ENCODE peak calls at places on chromosome 14, in five cellular contexts. J is memory B cell, F is AG09319, L is left cardiac atrium, X is choroid plexus epithelial cell. O is an unnamed sample.

GRCh38 chr14:30906752-30907658 is 32.6 kb downstream of the COCH start:
- DNase-seq in J (no peak), F (no peak), L (no peak), X (peak; percentile 61), O (no peak)

GRCh38 chr14:99909500-99910064 is 116.4 kb downstream of the EML1 start:
- DNase-seq in J (no peak), F (no peak), L (no peak), X (no peak), O (no peak)

GRCh38 chr14:52703225-52703624 is 3.8 kb upstream of the PSMC6 start:
- DNase-seq in J (no peak), F (peak; percentile 86), L (peak; percentile 45), X (peak; percentile 98), O (peak; percentile 90)

GRCh38 chr14:95038521-95039250 is 118.6 kb downstream of the DICER1 start:
- DNase-seq in J (no peak), F (no peak), L (no peak), X (no peak), O (no peak)

GRCh38 chr14:55707365-55707804 is 127.4 kb downstream of the KTN1 start:
- DNase-seq in J (no peak), F (peak; percentile 42), L (no peak), X (peak; percentile 78), O (peak; percentile 29)

GRCh38 chr14:31127690-31128089 is 79.9 kb downstream of the HECTD1 start:
- DNase-seq in J (no peak), F (no peak), L (no peak), X (peak; percentile 13), O (no peak)

GRCh38 chr14:23114669-23115491 is 4.2 kb downstream of the CEBPE start:
- DNase-seq in J (no peak), F (peak; percentile 85), L (no peak), X (peak; percentile 93), O (peak; percentile 96)

GRCh38 chr14:24307575-24308341 is at the start of gene CIDEB:
- DNase-seq in J (peak; percentile 65), F (no peak), L (peak; percentile 55), X (peak; percentile 66), O (no peak)

GRCh38 chr14:102777711-102778615 is 714 bp downstream of the TRAF3 start:
- DNase-seq in J (peak; percentile 60), F (no peak), L (no peak), X (peak; percentile 61), O (no peak)

GRCh38 chr14:68766299-68767247 is 26.3 kb downstream of the ZFP36L1 start:
- DNase-seq in J (no peak), F (no peak), L (no peak), X (no peak), O (no peak)

GRCh38 chr14:71932229-71932951 is at the start of gene RGS6:
- DNase-seq in J (no peak), F (no peak), L (no peak), X (peak; percentile 29), O (no peak)

GRCh38 chr14:89330236-89331002 is 86.6 kb downstream of the FOXN3 start:
- DNase-seq in J (no peak), F (peak; percentile 59), L (peak; percentile 66), X (peak; percentile 95), O (peak; percentile 72)

GRCh38 chr14:59595071-59595470 is 18.5 kb upstream of the CCDC175 start:
- DNase-seq in J (no peak), F (no peak), L (no peak), X (no peak), O (no peak)

GRCh38 chr14:49484180-49484579 is 102.0 kb downstream of the RPS29 start:
- DNase-seq in J (no peak), F (no peak), L (no peak), X (no peak), O (no peak)

GRCh38 chr14:98571104-98571503 is 700.9 kb downstream of the BCL11B start:
- DNase-seq in J (no peak), F (no peak), L (no peak), X (no peak), O (no peak)

GRCh38 chr14:22973217-22974032 is 8.9 kb downstream of the AJUBA start:
- DNase-seq in J (peak; percentile 47), F (no peak), L (no peak), X (peak; percentile 80), O (no peak)

GRCh38 chr14:35122696-35123387 is 490 bp downstream of the PRORP start:
- DNase-seq in J (no peak), F (no peak), L (no peak), X (peak; percentile 74), O (no peak)

GRCh38 chr14:64970776-64971451 is 1.2 kb downstream of the RAB15 start:
- DNase-seq in J (no peak), F (no peak), L (no peak), X (no peak), O (no peak)

GRCh38 chr14:77140937-77141591 is 527 bp downstream of the ZDHHC22 start:
- DNase-seq in J (peak; percentile 48), F (no peak), L (no peak), X (peak; percentile 38), O (no peak)

GRCh38 chr14:101480022-101480746 is 81.1 kb upstream of the DIO3 start:
- DNase-seq in J (no peak), F (no peak), L (no peak), X (no peak), O (no peak)

GRCh38 chr14:70755655-70756054 is 53.7 kb downstream of the MAP3K9 start:
- DNase-seq in J (no peak), F (no peak), L (no peak), X (peak; percentile 48), O (no peak)

GRCh38 chr14:78152246-78153068 is 17.7 kb upstream of the NRXN3 start:
- DNase-seq in J (no peak), F (no peak), L (no peak), X (no peak), O (no peak)

GRCh38 chr14:52706286-52706685 is 714 bp upstream of the PSMC6 start:
- DNase-seq in J (no peak), F (no peak), L (no peak), X (peak; percentile 52), O (no peak)

GRCh38 chr14:36820111-36820709 is 158.6 kb downstream of the PAX9 start:
- DNase-seq in J (no peak), F (no peak), L (no peak), X (no peak), O (no peak)

GRCh38 chr14:71130491-71131179 is 223.4 kb downstream of the PCNX1 start:
- DNase-seq in J (no peak), F (no peak), L (no peak), X (peak; percentile 68), O (no peak)

GRCh38 chr14:48274826-48275225 is 599.4 kb upstream of the MDGA2 start:
- DNase-seq in J (no peak), F (no peak), L (no peak), X (no peak), O (no peak)

GRCh38 chr14:91159906-91160305 is 46.0 kb downstream of the DGLUCY start:
- DNase-seq in J (no peak), F (no peak), L (no peak), X (no peak), O (no peak)

GRCh38 chr14:91195881-91196280 is 48.6 kb downstream of the GPR68 start:
- DNase-seq in J (no peak), F (no peak), L (no peak), X (no peak), O (no peak)

GRCh38 chr14:64387232-64387737 is 868 bp upstream of the MTHFD1 start:
- DNase-seq in J (no peak), F (no peak), L (no peak), X (peak; percentile 35), O (no peak)

GRCh38 chr14:61514927-61515326 is 180.4 kb upstream of the HIF1A start:
- DNase-seq in J (no peak), F (no peak), L (no peak), X (no peak), O (no peak)

GRCh38 chr14:85483037-85483436 is 46.9 kb upstream of the FLRT2 start:
- DNase-seq in J (no peak), F (no peak), L (no peak), X (peak; percentile 19), O (no peak)

O was measured in AG09309.